ENCODE peak calls at places on chromosomes 3 and 15, in six cellular contexts. C is GM12878, P is heart right ventricle, K is fibroblast of lung, Y is sigmoid colon, M is PC-9. G is an unnamed sample.

GRCh38 chr3:149527531-149528343 is 53.2 kb downstream of the TM4SF4 start:
- DNase-seq in P (peak), M (no peak), Y (no peak), C (no peak), K (no peak), G (no peak)

GRCh38 chr3:169497567-169498257 is 165.8 kb downstream of the MECOM start:
- DNase-seq in K (peak), C (no peak), Y (no peak), P (no peak), M (peak), G (peak)

GRCh38 chr15:77335298-77335697 is 84.6 kb downstream of the PEAK1 start:
- DNase-seq in K (peak), C (no peak), Y (no peak), P (peak), M (no peak), G (no peak)

GRCh38 chr15:52733078-52733477 is 53.9 kb upstream of the ATOSA start:
- DNase-seq in P (no peak), K (no peak), C (no peak), M (no peak), Y (no peak), G (no peak)

GRCh38 chr3:15291589-15292541 is 40.5 kb downstream of the SH3BP5 start:
- DNase-seq in P (no peak), C (peak), M (peak), K (peak), Y (peak), G (no peak)

GRCh38 chr15:27492021-27492621 is 521.1 kb downstream of the GABRG3 start:
- DNase-seq in Y (no peak), M (no peak), K (peak), P (peak), C (no peak), G (peak)

GRCh38 chr3:53215816-53216215 is 40.0 kb downstream of the TKT start:
- DNase-seq in M (no peak), P (no peak), Y (no peak), C (no peak), K (no peak), G (no peak)

GRCh38 chr15:101698314-101698713 is 26.0 kb downstream of the TARS3 start:
- DNase-seq in K (no peak), Y (no peak), C (no peak), P (no peak), M (no peak), G (no peak)

GRCh38 chr15:81941479-81941878 is 104.3 kb downstream of the MEX3B start:
- DNase-seq in Y (no peak), C (no peak), M (no peak), P (no peak), K (no peak), G (peak)

GRCh38 chr3:171817074-171817748 is 6.9 kb upstream of the PLD1 start:
- DNase-seq in P (no peak), M (no peak), Y (no peak), C (no peak), K (no peak), G (no peak)

GRCh38 chr15:49625460-49626036 is 4.7 kb downstream of the DTWD1 start:
- DNase-seq in K (peak), Y (no peak), M (no peak), C (no peak), P (no peak), G (no peak)

GRCh38 chr15:28871168-28871567 is 14.6 kb upstream of the APBA2 start:
- DNase-seq in Y (no peak), M (no peak), P (no peak), C (no peak), K (no peak), G (no peak)

GRCh38 chr15:28873006-28873405 is 12.8 kb upstream of the APBA2 start:
- DNase-seq in M (no peak), C (no peak), Y (no peak), P (no peak), K (no peak), G (no peak)

GRCh38 chr15:28875461-28875965 is 10.3 kb upstream of the APBA2 start:
- DNase-seq in C (no peak), Y (no peak), M (no peak), K (no peak), P (no peak), G (no peak)

GRCh38 chr15:28876131-28876844 is 9.5 kb upstream of the APBA2 start:
- DNase-seq in C (no peak), Y (no peak), M (no peak), K (no peak), P (no peak), G (no peak)

GRCh38 chr15:28873585-28874139 is 12.1 kb upstream of the APBA2 start:
- DNase-seq in M (no peak), C (no peak), K (no peak), P (no peak), Y (no peak), G (no peak)
- TF ChIP-seq CTCF in M (no peak), C (no peak), K (no peak), P (no peak), Y (no peak), G (no peak)

GRCh38 chr3:187210091-187210490 is 12.8 kb downstream of the RTP1 start:
- DNase-seq in K (no peak), Y (no peak), M (no peak), P (no peak), C (no peak), G (no peak)
- H3K4me3 ChIP-seq in K (no peak), Y (no peak), M (no peak), P (no peak), C (no peak), G (no peak)

DNA sequence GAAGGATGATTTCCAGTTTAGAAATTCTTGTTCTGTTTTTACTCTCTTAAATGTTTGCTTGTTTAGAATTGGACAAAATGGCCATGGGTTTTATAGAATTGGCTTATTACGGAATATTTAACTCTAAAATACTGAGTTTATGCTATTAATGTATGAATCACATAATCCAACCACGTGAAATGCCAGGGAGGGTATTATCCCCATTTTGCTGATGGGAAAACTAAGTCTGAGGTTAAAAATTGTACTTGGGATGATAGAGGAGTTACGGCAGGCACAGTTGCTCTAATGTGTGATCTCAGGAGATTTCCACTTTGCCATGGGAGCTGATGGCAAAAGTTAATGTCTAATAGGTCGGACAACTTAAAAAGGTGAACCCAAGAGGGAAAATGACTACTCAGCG is 194.4 kb downstream of the ITPR1 start:
- DNase-seq in K (no peak), P (no peak), Y (no peak), M (no peak), C (no peak), G (no peak)
- TF ChIP-seq CTCF in K (no peak), P (no peak), Y (no peak), M (no peak), C (no peak), G (no peak)

GRCh38 chr15:62622775-62623174 is 419.8 kb upstream of the TPM1 start:
- DNase-seq in K (no peak), P (no peak), Y (no peak), M (no peak), C (no peak), G (no peak)
- H3K4me3 ChIP-seq in K (no peak), P (no peak), Y (no peak), M (no peak), C (no peak), G (no peak)

DNA sequence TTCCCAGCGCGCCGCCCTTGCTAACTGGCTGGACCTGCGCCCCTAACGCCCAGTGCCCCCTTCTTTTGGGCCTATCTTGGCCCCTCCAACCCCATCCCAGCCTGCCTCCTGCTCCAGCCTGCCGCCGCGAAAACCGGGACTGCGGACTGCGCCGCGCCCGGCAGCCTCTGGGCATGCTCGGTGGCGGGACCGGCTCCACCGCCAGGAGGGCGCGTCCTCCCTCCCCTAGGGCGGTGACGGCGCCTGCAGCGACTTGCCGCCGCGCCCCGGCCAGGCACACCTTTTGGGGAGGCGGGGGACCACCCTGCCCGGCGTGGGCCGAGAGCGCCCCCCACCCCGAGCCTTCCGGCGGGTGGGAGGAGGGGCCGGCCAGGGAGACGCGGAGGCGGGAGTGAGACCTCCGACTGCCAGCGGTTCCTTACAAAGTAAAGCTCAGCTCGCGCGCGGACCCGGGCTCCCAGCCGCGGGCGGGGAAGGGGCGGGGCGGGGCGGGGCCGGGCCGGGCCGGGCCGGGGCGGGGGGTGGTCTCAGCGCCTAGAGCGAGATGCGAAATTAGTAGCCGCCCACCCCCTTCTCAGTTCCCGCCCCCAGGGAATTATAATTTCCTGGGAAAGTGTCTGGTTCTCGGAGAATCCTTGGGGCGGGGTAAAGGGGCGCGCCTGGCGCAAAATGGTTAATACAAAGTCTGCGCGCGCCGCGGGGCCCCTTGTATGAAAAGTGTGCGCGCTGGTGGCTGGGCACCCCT is 225.0 kb upstream of the IL12A start:
- DNase-seq in P (peak), K (peak), Y (peak), C (no peak), M (peak), G (peak)
- TF ChIP-seq CTCF in P (peak), K (peak), Y (peak), C (no peak), M (no peak), G (peak)

DNA sequence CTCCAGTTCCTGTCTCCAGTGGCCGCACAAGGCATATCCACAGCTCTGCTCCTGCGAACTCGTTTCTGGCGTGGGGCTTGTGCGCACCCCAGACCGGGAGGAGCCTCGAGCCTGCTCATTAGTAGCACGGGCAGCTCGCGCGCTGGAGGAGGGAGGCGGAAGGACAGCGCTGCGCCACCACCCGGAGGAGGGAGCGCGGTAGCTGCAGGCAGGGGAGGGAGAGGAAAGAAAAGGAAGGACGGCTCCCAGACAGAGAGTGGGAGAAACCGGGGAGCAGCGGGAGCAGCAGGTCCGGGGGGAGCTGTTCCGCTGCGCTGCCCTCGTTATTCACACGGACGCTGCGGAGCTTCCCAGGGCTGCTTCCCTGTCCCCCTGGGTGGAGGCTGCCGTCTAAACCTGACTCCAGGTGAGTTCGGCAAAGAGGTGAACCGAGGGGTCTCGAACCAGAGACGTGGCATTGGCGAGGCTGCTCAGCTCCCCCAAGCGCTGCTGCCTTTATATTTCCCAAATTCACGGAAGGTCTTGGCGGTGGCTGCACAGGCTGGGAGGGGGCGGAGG is 121.3 kb upstream of the ZNF717 start:
- DNase-seq in C (no peak), Y (peak), M (no peak), K (peak), P (no peak), G (peak)
- H3K4me3 ChIP-seq in C (no peak), Y (peak), M (no peak), K (peak), P (no peak), G (peak)

GRCh38 chr15:22903961-22904534 is 65.6 kb downstream of the NIPA2 start:
- DNase-seq in C (no peak), K (no peak), M (no peak), Y (no peak), P (no peak), G (no peak)

GRCh38 chr15:22902046-22902445 is 63.6 kb downstream of the NIPA2 start:
- DNase-seq in Y (no peak), C (no peak), P (no peak), K (no peak), M (no peak), G (no peak)

GRCh38 chr15:22902981-22903380 is 64.5 kb downstream of the NIPA2 start:
- DNase-seq in C (no peak), K (no peak), P (no peak), Y (no peak), M (no peak), G (no peak)

GRCh38 chr15:22903427-22903826 is 65.0 kb downstream of the NIPA2 start:
- DNase-seq in M (no peak), Y (no peak), C (no peak), P (no peak), K (no peak), G (no peak)

DNA sequence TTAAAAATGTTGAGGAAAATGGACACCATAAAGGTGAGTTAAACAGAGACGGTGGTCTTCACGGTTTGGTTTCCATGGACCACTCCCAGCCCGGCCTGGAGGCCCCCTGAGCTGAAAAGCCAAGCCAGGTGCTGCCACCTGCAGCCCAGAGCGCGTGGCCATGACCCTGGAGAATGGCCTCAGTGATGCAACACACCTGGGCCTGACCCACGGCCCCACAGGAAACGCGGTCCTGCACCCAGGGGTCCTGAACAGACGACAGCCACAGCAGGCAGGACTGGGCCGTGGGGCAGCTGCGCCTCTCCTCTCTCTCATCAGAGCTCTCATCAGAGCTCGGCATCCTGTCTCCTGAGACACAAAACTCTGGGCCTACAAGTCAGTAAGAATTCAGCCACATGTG is 64.1 kb downstream of the NIPA2 start:
- DNase-seq in K (no peak), P (no peak), C (no peak), Y (no peak), M (no peak), G (no peak)
- TF ChIP-seq CTCF in K (no peak), P (no peak), C (no peak), Y (no peak), M (no peak), G (no peak)

GRCh38 chr3:62874398-62875102 is 666 bp downstream of the CADPS start:
- DNase-seq in M (no peak), K (no peak), C (no peak), P (no peak), Y (no peak), G (no peak)
- H3K4me3 ChIP-seq in M (no peak), K (peak), C (no peak), P (peak), Y (peak), G (peak)

G was measured in astrocyte of the spinal cord.